ENCODE peak calls at places on chromosomes 7 and 10, in seven cellular contexts. R is right lobe of liver, N is vagina, V is stomach, O is body of pancreas, X is ovary, J is H1. M is an unnamed sample.
A peak's percentile ranks its signal among the peaks of the same experiment; 100 is the strongest.

GRCh38 chr10:130021373-130021950 is 57.4 kb upstream of the EBF3 start:
- DNase-seq in R (no peak), N (no peak), O (no peak), X (no peak), J (no peak), V (no peak), M (no peak)

GRCh38 chr10:14820010-14820774 is 17.6 kb downstream of the CDNF start:
- DNase-seq in R (no peak), X (no peak), V (no peak), O (no peak), N (no peak), J (no peak), M (no peak)

GRCh38 chr10:130484131-130484911 is 348.1 kb downstream of the GLRX3 start:
- DNase-seq in V (no peak), X (no peak), J (no peak), R (no peak), N (no peak), O (no peak), M (no peak)

GRCh38 chr7:155639958-155640520 is 4.4 kb upstream of the RBM33 start:
- DNase-seq in V (no peak), R (no peak), O (no peak), X (no peak), N (no peak), J (no peak), M (no peak)

GRCh38 chr7:92875719-92876118 is 39.3 kb upstream of the CDK6 start:
- DNase-seq in J (no peak), X (no peak), O (no peak), R (no peak), V (no peak), N (no peak), M (no peak)

GRCh38 chr10:54284526-54285193 is 516.4 kb downstream of the PCDH15 start:
- DNase-seq in X (no peak), O (no peak), R (no peak), V (no peak), J (no peak), N (no peak), M (no peak)

GRCh38 chr7:135270577-135271254 is 37.1 kb downstream of the STRA8 start:
- DNase-seq in N (no peak), X (no peak), V (no peak), J (no peak), R (no peak), O (no peak), M (no peak)

GRCh38 chr10:13808556-13809391 is 222.0 kb downstream of the PRPF18 start:
- DNase-seq in V (no peak), R (no peak), O (no peak), X (no peak), J (no peak), N (no peak), M (no peak)

GRCh38 chr7:81280531-81280930 is 361.7 kb upstream of the SEMA3C start:
- DNase-seq in X (no peak), J (no peak), V (no peak), O (no peak), N (no peak), R (no peak), M (no peak)

GRCh38 chr7:141444956-141445355 is 106.3 kb upstream of the AGK start:
- DNase-seq in J (no peak), V (no peak), O (no peak), R (no peak), X (no peak), N (no peak), M (no peak)

GRCh38 chr7:137476937-137477336 is 133.4 kb upstream of the PTN start:
- DNase-seq in J (no peak), O (no peak), R (no peak), V (no peak), N (no peak), X (no peak), M (no peak)

GRCh38 chr10:111885919-111886318 is 297.6 kb downstream of the GPAM start:
- DNase-seq in V (no peak), O (no peak), R (no peak), N (no peak), X (no peak), J (no peak), M (no peak)

GRCh38 chr7:4010923-4011656 is 671.0 kb upstream of the FOXK1 start:
- DNase-seq in J (no peak), V (peak; percentile 19), X (no peak), N (no peak), R (no peak), O (no peak), M (no peak)

GRCh38 chr7:29627631-29628030 is 64.0 kb downstream of the PRR15 start:
- DNase-seq in J (no peak), O (no peak), N (no peak), X (no peak), V (no peak), R (no peak), M (no peak)

GRCh38 chr7:113907617-113908016 is 11.2 kb downstream of the PPP1R3A start:
- DNase-seq in R (no peak), V (no peak), X (no peak), J (no peak), O (no peak), N (no peak), M (no peak)

GRCh38 chr10:2885276-2885955 is 181.9 kb upstream of the PFKP start:
- DNase-seq in O (no peak), R (no peak), V (no peak), N (peak; percentile 54), X (no peak), J (no peak), M (no peak)

GRCh38 chr7:30029696-30030095 is 1.5 kb downstream of the PLEKHA8 start:
- DNase-seq in R (no peak), N (no peak), J (no peak), O (no peak), V (no peak), X (no peak), M (no peak)

GRCh38 chr10:72335394-72336258 is 19.1 kb downstream of the DNAJB12 start:
- DNase-seq in J (no peak), V (peak; percentile 82), R (peak; percentile 75), X (peak; percentile 80), O (peak; percentile 90), N (peak; percentile 95), M (peak; percentile 90)
- TF ChIP-seq POLR2A in J (no peak), V (no peak), R (no peak), X (no peak), O (no peak), N (no peak), M (no peak)

GRCh38 chr7:124033093-124033806 is 383 bp upstream of the TMEM229A start:
- DNase-seq in N (no peak), V (peak; percentile 86), R (no peak), J (peak; percentile 74), O (peak; percentile 78), X (peak; percentile 20), M (no peak)

GRCh38 chr7:124035706-124036105 is 2.8 kb upstream of the TMEM229A start:
- DNase-seq in R (no peak), J (no peak), O (no peak), X (no peak), V (no peak), N (no peak), M (no peak)

GRCh38 chr7:124032369-124033092 is at the start of gene TMEM229A:
- DNase-seq in J (peak; percentile 81), N (no peak), R (peak; percentile 35), V (peak; percentile 54), O (peak; percentile 37), X (peak; percentile 31), M (peak; percentile 48)

GRCh38 chr7:124034754-124035100 is 1.9 kb upstream of the TMEM229A start:
- DNase-seq in X (no peak), J (no peak), O (no peak), R (no peak), V (no peak), N (no peak), M (no peak)

DNA sequence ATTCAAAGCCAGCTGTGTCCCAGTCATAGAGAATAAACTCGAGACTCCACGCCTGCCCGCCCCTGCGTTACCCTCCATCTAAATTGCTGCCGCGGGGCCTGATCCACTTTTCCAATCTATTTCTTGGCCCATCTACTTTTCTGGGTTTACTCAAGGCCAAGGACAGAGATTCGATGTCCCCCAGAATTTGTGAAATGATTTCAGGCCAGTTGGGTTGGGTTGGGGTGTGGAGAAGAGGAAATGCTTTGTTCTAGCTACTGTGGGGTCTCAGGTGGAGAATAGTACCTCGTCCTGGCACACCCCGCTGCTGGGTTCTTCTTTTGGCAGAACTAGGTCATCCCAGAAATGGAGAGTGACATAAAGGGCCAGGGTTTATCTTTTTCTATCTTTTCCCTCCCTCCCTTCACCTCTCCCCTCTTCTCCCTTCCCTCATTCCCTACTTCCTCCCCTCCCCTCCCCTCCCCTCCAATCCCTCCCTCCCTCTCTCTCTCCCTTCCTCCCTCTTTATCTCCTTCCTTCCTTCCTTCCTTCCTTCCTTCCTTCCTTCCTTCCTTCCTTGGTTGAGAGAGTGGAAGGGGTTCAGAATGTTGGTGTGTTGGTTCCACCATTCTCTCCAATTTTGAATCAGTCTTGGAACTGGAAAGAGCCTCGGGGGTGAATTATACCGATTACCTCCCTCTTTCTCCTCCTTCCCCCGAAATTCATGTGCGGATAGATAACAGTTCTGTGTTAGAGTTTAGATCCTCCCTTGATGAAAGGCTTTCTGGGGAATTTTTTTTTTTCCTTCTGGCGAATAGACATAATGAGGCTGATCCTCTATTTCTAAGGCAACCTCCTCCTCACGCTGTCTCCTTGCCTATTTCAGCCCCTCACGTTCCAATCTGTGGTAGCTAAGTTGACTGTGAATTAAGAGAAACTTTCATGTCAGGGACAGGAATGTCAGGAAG is 1.2 kb upstream of the TMEM229A start:
- DNase-seq in N (no peak), O (no peak), X (no peak), R (no peak), V (no peak), J (no peak), M (no peak)
- H3K27ac ChIP-seq in N (no peak overlapping the region), O (peak overlapping the region; percentile 15), X (no peak overlapping the region), R (no peak overlapping the region), V (peak overlapping the region; percentile 93), J (no peak overlapping the region), M (no peak overlapping the region)

GRCh38 chr10:132748135-132748534 is 37.8 kb downstream of the NKX6-2 start:
- DNase-seq in N (no peak), V (no peak), R (no peak), X (no peak), J (no peak), O (no peak), M (no peak)
- H3K4me3 ChIP-seq in N (no peak overlapping the region), V (no peak overlapping the region), R (no peak overlapping the region), X (no peak overlapping the region), J (no peak overlapping the region), O (no peak overlapping the region), M (no peak overlapping the region)

DNA sequence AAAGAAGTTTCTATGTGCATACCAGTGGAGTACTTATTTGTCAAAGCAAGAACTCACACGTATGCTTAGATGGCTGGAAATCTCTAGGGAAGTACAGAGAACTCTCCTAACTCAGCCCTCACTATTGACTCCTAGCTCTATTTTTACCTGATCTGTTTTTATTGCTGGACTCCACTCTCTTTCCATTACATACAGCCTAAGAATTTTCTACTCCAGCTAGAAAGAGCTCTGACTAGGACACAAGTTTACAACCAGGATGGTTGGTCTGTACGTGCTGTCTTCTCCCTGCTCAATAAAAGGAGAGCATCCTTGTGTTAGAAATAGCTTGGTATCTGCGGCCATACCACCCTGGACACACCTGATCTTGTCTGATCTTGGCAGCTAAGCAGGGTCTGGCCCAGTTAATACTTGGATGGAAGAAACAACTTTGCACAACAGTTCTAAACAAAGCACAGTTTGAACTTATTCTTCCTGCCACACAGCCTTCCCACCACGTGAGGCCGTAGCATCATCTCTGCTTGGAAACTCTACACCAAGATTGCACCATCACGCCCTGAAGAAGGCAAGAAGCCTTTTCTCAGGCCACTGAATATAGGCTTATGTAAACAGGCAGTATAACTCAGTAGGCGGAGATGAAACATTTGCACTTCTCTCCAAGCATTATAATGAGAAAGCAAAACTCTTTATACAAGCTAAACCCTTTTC is 50.7 kb downstream of the KCNMA1 start:
- DNase-seq in X (no peak), R (no peak), O (no peak), N (no peak), V (no peak), J (no peak), M (no peak)
- TF ChIP-seq POLR2A in X (no peak), R (peak; percentile 12), O (no peak), N (no peak), V (no peak), J (no peak), M (no peak)